ENCODE peak calls at places on chromosomes 4 and X, in nine cellular contexts. F, S, U, D, B, E, W, I and Z are unnamed samples.

GRCh38 chr4:95540227-95540626 is 8.5 kb downstream of the UNC5C start:
- DNase-seq in W (no peak), F (no peak), U (no peak), I (no peak), D (no peak), B (no peak), S (no peak), E (no peak), Z (no peak)

GRCh38 chrX:154056739-154057367 is 37.2 kb upstream of the IRAK1 start:
- DNase-seq in S (no peak), F (no peak), W (peak; percentile 68), D (no peak), B (no peak), U (no peak), E (no peak), I (peak; percentile 31), Z (no peak)

GRCh38 chrX:24828147-24828546 is 134.4 kb downstream of the POLA1 start:
- DNase-seq in U (no peak), I (no peak), S (no peak), W (no peak), E (no peak), B (no peak), F (no peak), D (no peak), Z (no peak)

GRCh38 chr4:172708184-172708583 is 460.4 kb upstream of the GALNT7 start:
- DNase-seq in U (no peak), I (peak; percentile 9), E (no peak), D (no peak), F (no peak), B (no peak), W (no peak), S (no peak), Z (no peak)

GRCh38 chr4:36010531-36010930 is 233.8 kb downstream of the ARAP2 start:
- DNase-seq in U (no peak), I (no peak), F (no peak), W (no peak), S (no peak), B (no peak), D (no peak), E (no peak), Z (no peak)

GRCh38 chr4:119103263-119103662 is 32.4 kb upstream of the MYOZ2 start:
- DNase-seq in S (no peak), B (no peak), D (peak; percentile 69), E (peak; percentile 73), W (peak; percentile 54), U (no peak), I (peak; percentile 41), F (peak; percentile 72), Z (no peak)

GRCh38 chr4:2432991-2433530 is 14.3 kb downstream of the CFAP99 start:
- DNase-seq in F (no peak), I (no peak), E (no peak), U (no peak), B (no peak), W (no peak), D (no peak), S (no peak), Z (no peak)

GRCh38 chrX:71941771-71942170 is 31.1 kb downstream of the NHSL2 start:
- DNase-seq in B (no peak), S (peak; percentile 72), F (peak; percentile 91), D (no peak), E (no peak), U (no peak), I (peak; percentile 15), W (no peak), Z (no peak)

GRCh38 chr4:1398686-1399507 is 7.3 kb downstream of the NKX1-1 start:
- DNase-seq in F (peak; percentile 48), U (no peak), B (no peak), E (no peak), D (no peak), I (no peak), S (no peak), W (peak; percentile 16), Z (no peak)

GRCh38 chr4:1393866-1394265 is 12.4 kb downstream of the NKX1-1 start:
- DNase-seq in F (peak; percentile 62), B (no peak), E (peak; percentile 20), I (no peak), S (no peak), W (no peak), U (no peak), D (no peak), Z (no peak)

GRCh38 chr4:1396806-1397455 is 9.3 kb downstream of the NKX1-1 start:
- DNase-seq in W (no peak), B (no peak), I (no peak), D (no peak), F (peak; percentile 48), U (no peak), E (peak; percentile 52), S (no peak), Z (no peak)

GRCh38 chr4:1399508-1400190 is 6.6 kb downstream of the NKX1-1 start:
- DNase-seq in B (no peak), U (no peak), I (no peak), D (no peak), S (no peak), F (peak; percentile 37), E (no peak), W (peak; percentile 6), Z (no peak)

DNA sequence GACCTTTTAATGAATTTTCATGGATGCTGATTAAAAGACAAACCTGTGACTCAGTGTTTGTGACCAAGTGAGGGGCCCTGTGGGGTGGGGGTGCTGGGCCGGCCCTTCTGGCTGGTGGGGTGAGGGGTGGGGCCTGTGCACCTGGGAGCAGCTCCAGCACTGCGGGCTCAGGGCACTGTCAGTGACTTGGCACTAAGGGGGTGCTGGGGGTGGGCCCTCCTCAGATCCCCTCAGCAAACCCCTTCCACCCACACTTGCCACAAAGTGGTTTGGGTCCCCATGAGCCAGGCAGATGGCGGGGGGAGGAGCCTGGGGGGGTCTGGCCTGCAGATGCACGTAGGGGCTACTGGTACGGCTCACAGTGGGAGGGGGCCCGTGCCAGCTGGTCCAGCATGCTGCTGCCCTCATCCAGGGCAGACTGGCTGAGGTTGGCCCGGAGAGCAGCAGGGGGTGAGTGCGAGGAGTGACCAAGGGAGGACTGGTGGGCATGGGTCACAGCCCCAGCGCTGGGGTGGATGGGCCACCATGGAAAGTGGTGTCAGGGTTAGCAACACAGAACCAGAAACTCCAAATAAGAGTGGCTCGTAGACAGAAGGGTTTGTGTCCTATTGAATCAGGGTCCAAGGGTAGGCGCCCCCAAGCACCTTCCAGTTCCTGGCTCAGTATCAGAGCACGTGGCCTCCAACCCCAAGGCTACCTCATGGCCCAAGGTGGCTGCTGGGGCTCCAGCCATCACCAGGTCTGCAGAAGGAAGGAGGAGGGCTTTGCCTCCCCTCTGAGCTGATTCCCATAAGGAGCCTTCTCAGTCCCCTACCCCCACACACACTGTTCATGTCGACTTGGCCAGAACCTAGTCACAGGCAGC is 10.1 kb downstream of the NKX1-1 start:
- DNase-seq in E (peak; percentile 42), D (no peak), F (peak; percentile 57), B (no peak), I (no peak), W (no peak), S (no peak), U (no peak), Z (no peak)
- TF ChIP-seq CTCF in E (no peak), D (no peak), F (no peak), B (no peak), I (no peak), W (no peak), S (no peak), U (no peak), Z (no peak)

GRCh38 chr4:73860175-73860574 is 7.1 kb downstream of the PF4V1 start:
- DNase-seq in U (no peak), W (no peak), I (no peak), S (no peak), F (no peak), D (no peak), B (no peak), E (no peak), Z (no peak)

GRCh38 chr4:73860884-73861283 is 7.8 kb downstream of the PF4V1 start:
- DNase-seq in B (no peak), D (no peak), W (no peak), F (no peak), S (no peak), I (no peak), U (no peak), E (no peak), Z (no peak)

GRCh38 chr4:73864973-73865372 is 4.2 kb upstream of the CXCL1 start:
- DNase-seq in W (no peak), F (no peak), B (no peak), S (no peak), D (no peak), U (no peak), E (no peak), I (no peak), Z (no peak)

GRCh38 chr4:73864365-73864764 is 4.8 kb upstream of the CXCL1 start:
- DNase-seq in S (no peak), F (no peak), B (no peak), U (no peak), E (no peak), I (no peak), D (no peak), W (no peak), Z (peak; percentile 35)

DNA sequence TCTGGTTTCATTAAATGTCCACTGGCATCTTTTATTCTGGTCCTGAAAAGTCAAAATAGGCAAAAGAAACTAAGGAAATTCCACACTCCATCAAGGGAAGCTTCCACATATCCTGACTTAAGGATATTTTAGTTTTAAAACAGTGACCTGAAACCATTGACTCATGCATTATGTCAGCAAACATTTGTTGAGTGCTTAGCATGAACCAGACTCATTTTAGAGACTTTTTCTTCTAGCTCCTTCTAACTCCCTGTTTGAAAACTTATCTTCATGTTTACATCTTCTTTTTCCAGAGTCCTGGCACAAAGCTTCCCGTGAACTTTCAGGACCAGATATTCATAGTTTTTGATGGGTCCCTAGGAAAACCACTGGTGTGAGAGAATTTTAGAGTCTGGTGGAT is 6.8 kb upstream of the CXCL1 start:
- DNase-seq in I (no peak), E (no peak), S (no peak), D (no peak), F (no peak), B (no peak), U (no peak), W (no peak), Z (no peak)
- H3K4me1 ChIP-seq in I (no peaks in the 10 kb centered on the region), E (no peaks in the 10 kb centered on the region), S (no peaks in the 10 kb centered on the region), D (peaks cover 14% of the 10 kb centered on the region), F (no peaks in the 10 kb centered on the region), B (no peaks in the 10 kb centered on the region), U (peaks cover 8% of the 10 kb centered on the region), W (peaks cover 3% of the 10 kb centered on the region), Z (no peaks in the 10 kb centered on the region)

GRCh38 chr4:143515905-143516304 is 2.4 kb downstream of the SMARCA5 start:
- DNase-seq in U (no peak), I (no peak), B (no peak), F (no peak), D (no peak), W (no peak), S (no peak), E (no peak), Z (no peak)

GRCh38 chr4:143512978-143513313 is 556 bp upstream of the SMARCA5 start:
- DNase-seq in U (no peak), S (no peak), D (peak; percentile 39), E (no peak), W (no peak), B (no peak), F (no peak), I (no peak), Z (no peak)

GRCh38 chr4:143514432-143514831 is 930 bp downstream of the SMARCA5 start:
- DNase-seq in D (peak; percentile 8), I (peak; percentile 41), B (no peak), S (peak; percentile 53), F (peak; percentile 81), W (peak; percentile 49), E (peak; percentile 73), U (peak; percentile 32), Z (peak; percentile 34)

GRCh38 chr4:143513314-143514211 is at the start of gene SMARCA5:
- DNase-seq in E (peak; percentile 98), B (peak; percentile 98), S (peak; percentile 97), D (peak; percentile 87), I (peak; percentile 97), W (peak; percentile 98), F (peak; percentile 99), U (peak; percentile 93), Z (peak; percentile 97)

DNA sequence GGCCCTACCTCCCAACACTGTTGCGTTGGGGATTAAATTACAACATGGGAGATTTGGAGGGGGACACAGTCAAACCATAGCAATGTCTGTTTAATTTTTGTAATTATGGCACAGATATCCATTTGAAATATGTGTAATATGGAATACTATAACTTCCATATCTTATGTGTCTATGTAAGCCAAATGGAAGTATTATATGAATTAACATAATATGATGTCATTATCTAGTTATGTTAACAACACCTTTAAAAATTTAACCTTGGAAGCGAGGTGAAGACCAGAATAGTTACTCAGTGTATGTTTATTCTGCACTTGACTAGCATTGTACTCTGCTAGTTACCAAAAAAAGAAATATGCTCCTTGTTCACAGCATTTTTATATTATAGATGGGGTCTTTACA is 4.3 kb downstream of the SMARCA5 start:
- DNase-seq in E (no peak), I (no peak), W (no peak), B (no peak), F (no peak), D (no peak), U (no peak), S (no peak), Z (no peak)
- TF ChIP-seq EP300 in E (no peak), I (no peak), W (no peak), B (no peak), F (no peak), D (no peak), U (no peak), S (no peak), Z (no peak)

GRCh38 chrX:103248553-103248952 is 6.4 kb downstream of the TCEAL8 start:
- DNase-seq in D (peak; percentile 11), S (no peak), F (no peak), B (no peak), W (no peak), I (no peak), U (peak; percentile 38), E (no peak), Z (no peak)
- TF ChIP-seq CTCF in D (no peak), S (no peak), F (no peak), B (peak; percentile 27), W (peak; percentile 32), I (peak; percentile 25), U (no peak), E (peak; percentile 21), Z (peak; percentile 19)